ENCODE peak calls at places on chromosomes 5 and 9, in four cellular contexts. M is astrocyte of the spinal cord; P is stimulated activated CD4-positive, alpha-beta T cell treated with anti-CD3 and anti-CD28 coated beads, Interleukin-12 subunit alpha, Interleukin-12 subunit beta, amount 100 ng/mL, for 48 hours; Q is dorsolateral prefrontal cortex. V is an unnamed sample.

GRCh38 chr5:131481569-131481968 is 153.5 kb downstream of the RAPGEF6 start:
- DNase-seq in P (no peak), M (no peak), Q (no peak), V (no peak)

GRCh38 chr5:39578887-39579497 is 154.2 kb upstream of the DAB2 start:
- DNase-seq in P (no peak), Q (no peak), M (peak; percentile 55), V (no peak)

GRCh38 chr9:135282001-135282731 is 194.7 kb downstream of the OLFM1 start:
- DNase-seq in P (no peak), M (no peak), Q (peak; percentile 68), V (no peak)

GRCh38 chr5:105475401-105475800 is 1912.8 kb upstream of the NUDT12 start:
- DNase-seq in Q (no peak), P (no peak), M (no peak), V (no peak)

GRCh38 chr5:75601996-75602395 is 9.3 kb upstream of the ANKDD1B start:
- DNase-seq in M (no peak), P (no peak), Q (no peak), V (no peak)

GRCh38 chr9:135244751-135245221 is 157.3 kb downstream of the OLFM1 start:
- DNase-seq in P (no peak), Q (no peak), M (no peak), V (no peak)

GRCh38 chr5:134547579-134547978 is 22.1 kb downstream of the JADE2 start:
- DNase-seq in M (peak; percentile 83), P (no peak), Q (no peak), V (no peak)

GRCh38 chr9:127450170-127450830 is 906 bp downstream of the RPL12 start:
- DNase-seq in M (peak; percentile 16), P (no peak), Q (no peak), V (no peak)

GRCh38 chr5:140340605-140341004 is 5.8 kb downstream of the HBEGF start:
- DNase-seq in Q (no peak), M (no peak), P (no peak), V (no peak)

GRCh38 chr9:100160021-100160420 is 61.0 kb downstream of the INVS start:
- DNase-seq in P (no peak), M (peak; percentile 62), Q (no peak), V (no peak)

GRCh38 chr9:99878651-99879050 is 27.8 kb upstream of the STX17 start:
- DNase-seq in M (no peak), P (no peak), Q (no peak), V (no peak)

GRCh38 chr5:14872070-14872989 is 752 bp upstream of the ANKH start:
- DNase-seq in Q (peak; percentile 55), P (peak; percentile 62), M (peak; percentile 41), V (peak; percentile 40)

GRCh38 chr9:115845648-115846312 is 307.8 kb upstream of the PAPPA start:
- DNase-seq in Q (no peak), P (no peak), M (peak; percentile 55), V (no peak)

GRCh38 chr9:94799578-94800264 is 73.2 kb downstream of the AOPEP start:
- DNase-seq in Q (no peak), P (no peak), M (peak; percentile 90), V (no peak)

GRCh38 chr5:126562823-126563222 is 32.2 kb downstream of the ALDH7A1 start:
- DNase-seq in M (no peak), P (no peak), Q (no peak), V (no peak)

GRCh38 chr5:107576736-107577440 is 93.8 kb downstream of the EFNA5 start:
- DNase-seq in M (no peak), P (no peak), Q (no peak), V (no peak)

GRCh38 chr9:31736581-31737179 is 647.8 kb upstream of the ACO1 start:
- DNase-seq in M (no peak), Q (no peak), P (no peak), V (no peak)

GRCh38 chr5:107514305-107514704 is 156.4 kb downstream of the EFNA5 start:
- DNase-seq in P (no peak), M (peak; percentile 48), Q (no peak), V (no peak)

GRCh38 chr9:72633966-72634365 is 112.6 kb downstream of the TMC1 start:
- DNase-seq in Q (no peak), P (peak; percentile 13), M (peak; percentile 28), V (no peak)

GRCh38 chr5:14229734-14230133 is 86.6 kb downstream of the TRIO start:
- DNase-seq in M (no peak), P (no peak), Q (no peak), V (no peak)

GRCh38 chr9:126671381-126671831 is 57.7 kb downstream of the LMX1B start:
- DNase-seq in M (no peak), P (no peak), Q (no peak), V (no peak)

GRCh38 chr5:102231693-102232619 is 64.1 kb downstream of the SLCO4C1 start:
- DNase-seq in Q (no peak), M (no peak), P (no peak), V (no peak)

GRCh38 chr5:102789469-102789868 is 34.4 kb downstream of the PAM start:
- DNase-seq in P (no peak), Q (no peak), M (no peak), V (no peak)

GRCh38 chr9:31119882-31120481 is 1264.5 kb upstream of the ACO1 start:
- DNase-seq in Q (no peak), M (peak; percentile 55), P (no peak), V (peak; percentile 1)

GRCh38 chr9:114365194-114365593 is 22.6 kb downstream of the AKNA start:
- DNase-seq in Q (no peak), P (no peak), M (no peak), V (no peak)

GRCh38 chr5:10655041-10655685 is 91.3 kb downstream of the ANKRD33B start:
- DNase-seq in P (no peak), M (peak; percentile 25), Q (no peak), V (no peak)

GRCh38 chr5:73321757-73322452 is 126.7 kb downstream of the FOXD1 start:
- DNase-seq in P (no peak), Q (no peak), M (peak; percentile 98), V (no peak)

GRCh38 chr9:86487222-86487841 is 133.1 kb upstream of the TUT7 start:
- DNase-seq in M (peak; percentile 69), Q (no peak), P (no peak), V (no peak)

GRCh38 chr5:53482717-53483638 is 2.5 kb downstream of the FST start:
- DNase-seq in Q (no peak), M (peak; percentile 29), P (no peak), V (no peak)

GRCh38 chr5:143216211-143216610 is 187.3 kb downstream of the NR3C1 start:
- DNase-seq in Q (no peak), M (no peak), P (no peak), V (no peak)

GRCh38 chr5:633521-633955 is 21.4 kb downstream of the CEP72 start:
- DNase-seq in M (peak; percentile 16), Q (peak; percentile 18), P (no peak), V (no peak)

GRCh38 chr5:154793599-154794524 is 38.7 kb downstream of the LARP1 start:
- DNase-seq in M (peak; percentile 19), P (no peak), Q (no peak), V (no peak)

GRCh38 chr9:35629597-35629996 is 11.4 kb upstream of the CD72 start:
- DNase-seq in Q (no peak), M (no peak), P (no peak), V (no peak)

GRCh38 chr5:68387107-68387506 is 171.6 kb downstream of the PIK3R1 start:
- DNase-seq in P (no peak), Q (no peak), M (no peak), V (no peak)

GRCh38 chr5:4880304-4880741 is 259.8 kb upstream of the ADAMTS16 start:
- DNase-seq in P (no peak), M (no peak), Q (no peak), V (no peak)

GRCh38 chr9:137191245-137191644 is 2.8 kb downstream of the SSNA1 start:
- DNase-seq in P (no peak), M (no peak), Q (no peak), V (no peak)

GRCh38 chr9:14260101-14260500 is 53.8 kb downstream of the NFIB start:
- DNase-seq in Q (no peak), P (no peak), M (no peak), V (no peak)

GRCh38 chr5:96177303-96177869 is 215.7 kb upstream of the ELL2 start:
- DNase-seq in P (no peak), M (peak; percentile 75), Q (no peak), V (no peak)

V was measured in activated CD8-positive, alpha-beta memory T cell treated with anti-CD3 and anti-CD28 coated beads for 1 hour.